ENCODE peak calls at places on chromosomes 7 and 10, in four cellular contexts. K, F, O and Q are unnamed samples.

GRCh38 chr7:83301416-83301815 is 138.7 kb upstream of the PCLO start:
- DNase-seq in F (no peak), O (peak), K (no peak), Q (no peak)

GRCh38 chr7:1946461-1947450 is 276.7 kb downstream of the ELFN1 start:
- DNase-seq in K (no peak), F (peak), O (no peak), Q (no peak)

GRCh38 chr7:122515404-122515803 is 183.5 kb downstream of the RNF133 start:
- DNase-seq in O (no peak), K (no peak), F (no peak), Q (no peak)

GRCh38 chr10:87862644-87863101 is 660 bp downstream of the KLLN start:
- DNase-seq in K (no peak), F (no peak), O (no peak), Q (no peak)

GRCh38 chr10:17453377-17454091 is 861 bp downstream of the ST8SIA6 start:
- DNase-seq in O (peak), F (peak), K (peak), Q (no peak)

GRCh38 chr7:82578430-82578829 is 134.9 kb upstream of the CACNA2D1 start:
- DNase-seq in K (no peak), O (peak), F (no peak), Q (no peak)

GRCh38 chr7:91295571-91295970 is 31.3 kb downstream of the FZD1 start:
- DNase-seq in O (no peak), K (no peak), F (no peak), Q (no peak)

GRCh38 chr7:54841772-54842707 is 83.0 kb upstream of the SEC61G start:
- DNase-seq in K (no peak), O (peak), F (peak), Q (no peak)

GRCh38 chr10:101062231-101063161 is 707 bp downstream of the KAZALD1 start:
- DNase-seq in O (peak), K (no peak), F (peak), Q (no peak)

GRCh38 chr7:117019786-117020604 is 66.7 kb downstream of the ST7 start:
- DNase-seq in K (no peak), F (peak), O (peak), Q (peak)

GRCh38 chr7:140810830-140811556 is 113.7 kb downstream of the BRAF start:
- DNase-seq in O (peak), F (no peak), K (peak), Q (peak)

GRCh38 chr7:90391488-90391887 is 11.8 kb upstream of the CLDN12 start:
- DNase-seq in F (no peak), K (no peak), O (no peak), Q (no peak)

GRCh38 chr7:77923419-77923818 is 124.8 kb downstream of the PHTF2 start:
- DNase-seq in F (no peak), K (no peak), O (peak), Q (no peak)

GRCh38 chr7:12584940-12585339 is 14.4 kb downstream of the SCIN start:
- DNase-seq in K (no peak), F (no peak), O (peak), Q (peak)

GRCh38 chr7:106216517-106217088 is 68.2 kb downstream of the NAMPT start:
- DNase-seq in F (no peak), K (no peak), O (peak), Q (no peak)

GRCh38 chr10:122190553-122190952 is 80.5 kb upstream of the BTBD16 start:
- DNase-seq in F (no peak), O (no peak), K (no peak), Q (no peak)

GRCh38 chr7:94510582-94511456 is 1.2 kb downstream of the CASD1 start:
- DNase-seq in O (peak), K (peak), F (peak), Q (peak)